ENCODE peak calls at places on chromosomes 1 and 21, in five cellular contexts. P is type B pancreatic cell, D is DND-41, U is fibroblast of mammary gland, T is HFF-Myc. R is an unnamed sample.

GRCh38 chr21:33230518-33231324 is 983 bp downstream of the IFNAR2 start:
- DNase-seq in D (peak; percentile 76), P (peak; percentile 74), T (no peak), U (peak; percentile 54), R (peak; percentile 29)

GRCh38 chr1:2785631-2786328 is 15.7 kb downstream of the TTC34 start:
- DNase-seq in P (peak; percentile 66), U (no peak), T (no peak), D (no peak), R (no peak)

GRCh38 chr1:67557731-67558448 is 127.1 kb upstream of the GADD45A start:
- DNase-seq in P (no peak), T (no peak), D (peak; percentile 20), U (no peak), R (no peak)

GRCh38 chr21:31225713-31226112 is 118.3 kb downstream of the TIAM1 start:
- DNase-seq in D (no peak), P (no peak), T (no peak), U (no peak), R (no peak)

GRCh38 chr1:234771642-234772344 is 161.8 kb upstream of the IRF2BP2 start:
- DNase-seq in D (no peak), P (no peak), U (no peak), T (no peak), R (no peak)

GRCh38 chr1:234751678-234752077 is 141.7 kb upstream of the IRF2BP2 start:
- DNase-seq in U (no peak), D (no peak), T (no peak), P (no peak), R (no peak)

GRCh38 chr1:11272544-11272841 is 505 bp upstream of the UBIAD1 start:
- DNase-seq in D (no peak), T (no peak), U (no peak), P (no peak), R (no peak)

GRCh38 chr1:213284626-213285025 is 233.6 kb downstream of the RPS6KC1 start:
- DNase-seq in T (no peak), U (peak; percentile 57), D (no peak), P (no peak), R (no peak)

GRCh38 chr1:177355575-177355974 is 184.8 kb downstream of the BRINP2 start:
- DNase-seq in U (peak; percentile 57), P (no peak), D (peak; percentile 8), T (peak; percentile 19), R (peak; percentile 26)

GRCh38 chr1:182791464-182792179 is 2.0 kb downstream of the NPL start:
- DNase-seq in P (no peak), T (no peak), D (no peak), U (no peak), R (no peak)

GRCh38 chr1:24366707-24367106 is 46.9 kb downstream of the STPG1 start:
- DNase-seq in D (no peak), P (no peak), T (no peak), U (no peak), R (no peak)

GRCh38 chr1:234409328-234409727 is 36.1 kb downstream of the COA6 start:
- DNase-seq in T (no peak), P (no peak), U (no peak), D (peak; percentile 27), R (no peak)

GRCh38 chr1:119822406-119822805 is 11.1 kb upstream of the REG4 start:
- DNase-seq in P (no peak), U (no peak), T (no peak), D (no peak), R (no peak)

GRCh38 chr1:150121236-150121862 is 28.4 kb upstream of the PLEKHO1 start:
- DNase-seq in D (no peak), T (no peak), P (no peak), U (no peak), R (no peak)

GRCh38 chr1:24769656-24770651 is 24.7 kb downstream of the CLIC4 start:
- DNase-seq in P (no peak), T (peak; percentile 87), D (no peak), U (peak; percentile 97), R (no peak)

GRCh38 chr1:62689524-62689923 is 1.3 kb upstream of the DOCK7 start:
- DNase-seq in U (peak; percentile 90), P (no peak), D (no peak), T (peak; percentile 66), R (no peak)

GRCh38 chr1:30514945-30515344 is 208.4 kb downstream of the MATN1 start:
- DNase-seq in T (no peak), U (no peak), P (peak; percentile 45), D (no peak), R (no peak)

GRCh38 chr1:208173749-208174148 is 70.4 kb downstream of the PLXNA2 start:
- DNase-seq in T (no peak), U (no peak), D (no peak), P (no peak), R (no peak)

GRCh38 chr1:72283204-72284083 is 1.1 kb upstream of the NEGR1 start:
- DNase-seq in U (peak; percentile 61), P (peak; percentile 73), D (peak; percentile 76), T (no peak), R (peak; percentile 42)

GRCh38 chr1:203860396-203860951 is 925 bp upstream of the SNRPE start:
- DNase-seq in U (peak; percentile 54), D (no peak), P (no peak), T (no peak), R (no peak)

GRCh38 chr1:162373541-162374375 is 2.9 kb downstream of the SPATA46 start:
- DNase-seq in T (no peak), U (peak; percentile 67), D (no peak), P (no peak), R (no peak)

GRCh38 chr1:8047686-8048522 is 21.8 kb upstream of the ERRFI1 start:
- DNase-seq in D (no peak), P (no peak), T (peak; percentile 54), U (peak; percentile 91), R (no peak)

GRCh38 chr1:111895456-111895855 is 94.0 kb downstream of the KCND3 start:
- DNase-seq in P (no peak), U (peak; percentile 36), T (no peak), D (no peak), R (no peak)

GRCh38 chr1:56728964-56729363 is 83.8 kb downstream of the PRKAA2 start:
- DNase-seq in D (no peak), U (no peak), T (no peak), P (no peak), R (no peak)

GRCh38 chr1:232765536-232765935 is 39.7 kb upstream of the MAP10 start:
- DNase-seq in U (no peak), P (no peak), T (no peak), D (no peak), R (no peak)

GRCh38 chr21:26199471-26199870 is 28.9 kb upstream of the APP start:
- DNase-seq in U (peak; percentile 23), T (no peak), D (no peak), P (no peak), R (no peak)

GRCh38 chr1:3858231-3858981 is 1.1 kb downstream of the DFFB start:
- DNase-seq in P (no peak), T (peak; percentile 10), U (peak; percentile 28), D (no peak), R (no peak)

GRCh38 chr1:220696863-220697231 is 6.7 kb downstream of the C1orf115 start:
- DNase-seq in T (peak; percentile 19), P (no peak), D (no peak), U (peak; percentile 76), R (no peak)

GRCh38 chr1:167248707-167249642 is 28.3 kb downstream of the POU2F1 start:
- DNase-seq in U (no peak), D (no peak), T (no peak), P (no peak), R (no peak)

GRCh38 chr1:232998138-232998537 is 47.7 kb downstream of the NTPCR start:
- DNase-seq in P (no peak), T (no peak), U (no peak), D (no peak), R (no peak)

GRCh38 chr1:19091539-19091938 is 118.5 kb downstream of the UBR4 start:
- DNase-seq in D (no peak), U (no peak), T (no peak), P (no peak), R (no peak)

GRCh38 chr1:223712184-223712855 is at the start of gene CAPN2:
- DNase-seq in U (peak; percentile 80), P (peak; percentile 88), D (no peak), T (no peak), R (peak; percentile 60)
- TF ChIP-seq CTCF in U (no peak), P (peak; percentile 75), D (no peak), T (peak; percentile 43), R (peak; percentile 66)

GRCh38 chr1:113073457-113073950 is 506 bp downstream of the LRIG2 start:
- DNase-seq in P (no peak), T (peak; percentile 3), D (peak; percentile 12), U (peak; percentile 60), R (no peak)
- TF ChIP-seq CTCF in P (no peak), T (peak; percentile 37), D (peak; percentile 64), U (peak; percentile 38), R (peak; percentile 37)

DNA sequence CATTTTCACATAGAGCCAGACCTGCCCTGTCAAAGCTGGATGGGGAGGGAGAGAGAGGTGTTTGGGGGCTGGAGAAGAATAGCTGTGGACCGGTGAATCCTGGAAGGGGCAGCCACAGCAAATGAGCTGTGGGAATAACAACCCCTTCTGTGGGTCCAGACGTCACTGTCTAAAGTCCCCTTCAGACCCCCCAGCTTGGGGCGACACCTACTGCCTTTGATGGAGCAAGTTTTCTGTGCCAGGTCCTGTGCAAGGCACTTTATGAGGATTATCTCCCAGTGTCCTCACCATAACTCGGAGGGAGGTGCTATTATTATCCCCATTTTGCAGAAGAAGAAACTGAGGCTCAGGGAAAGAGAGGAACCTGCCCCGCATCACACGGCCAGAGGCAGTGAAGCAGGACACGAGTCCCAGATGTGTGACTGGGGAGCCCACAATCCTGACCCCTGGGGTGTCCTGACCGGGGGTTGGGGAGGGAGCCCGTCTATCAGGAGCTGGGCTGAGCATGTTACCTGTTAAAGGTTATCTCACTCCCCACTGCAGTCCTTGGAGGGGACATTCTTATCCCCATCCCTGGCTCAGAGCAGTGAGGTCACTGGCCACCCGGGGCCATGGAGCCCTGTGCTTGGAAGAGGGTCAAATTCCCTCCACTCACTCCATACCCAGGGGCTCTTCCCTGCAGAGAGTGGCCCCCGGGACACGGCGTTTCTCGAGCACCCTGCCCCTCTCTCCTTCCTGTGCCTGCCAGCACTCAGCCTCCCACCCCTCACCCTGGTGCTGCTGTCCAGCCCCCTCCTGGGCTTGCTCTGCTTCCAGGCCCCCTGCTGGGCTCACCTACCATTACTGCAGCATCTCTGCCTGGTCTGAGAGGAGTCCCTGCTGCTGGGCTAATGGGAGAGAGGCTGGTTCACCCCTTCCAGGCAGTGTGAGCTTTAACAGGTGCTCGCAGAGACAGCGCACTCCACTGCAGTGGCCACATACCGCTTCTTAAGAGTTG is 132.9 kb downstream of the PTPRU start:
- DNase-seq in P (no peak), T (no peak), D (no peak), U (no peak), R (no peak)
- TF ChIP-seq CTCF in P (no peak), T (no peak), D (no peak), U (no peak), R (peak; percentile 15)

DNA sequence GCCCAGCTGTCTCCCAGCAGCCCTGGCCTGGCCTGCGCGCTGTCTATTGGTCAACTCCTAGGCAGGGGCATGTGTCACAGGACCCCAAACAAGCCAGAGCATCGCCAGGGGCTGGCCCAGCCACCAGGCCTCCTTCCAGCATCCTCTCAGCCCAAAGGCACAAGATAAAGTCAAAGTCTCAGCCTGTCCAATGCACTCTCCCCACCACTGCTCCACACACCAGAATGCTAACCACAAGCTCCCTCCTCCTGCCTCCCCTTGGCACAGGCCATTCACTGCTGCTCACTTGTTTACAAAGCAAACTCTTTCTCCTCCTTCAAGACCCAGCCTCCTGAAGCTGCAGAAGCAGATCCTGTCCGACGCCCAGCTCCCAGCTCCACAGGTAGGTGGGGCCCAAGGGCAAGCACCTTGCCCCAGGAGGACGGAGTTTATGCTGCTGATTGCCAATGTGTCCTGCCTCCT is 133.4 kb downstream of the DMRTB1 start:
- DNase-seq in U (peak; percentile 16), P (no peak), T (no peak), D (no peak), R (no peak)
- TF ChIP-seq CTCF in U (no peak), P (no peak), T (no peak), D (peak; percentile 34), R (no peak)